ENCODE peak calls at places on chromosome 17, in five cellular contexts. One of them, this sample, is unnamed.

GRCh38 chr17:7404737-7405412 is 978 bp upstream of the TMEM256 start:
- DNase-seq in AG09309: no peak
- DNase-seq in NB4: peak; percentile 13
- DNase-seq in body of pancreas: peak; percentile 48
- DNase-seq in lung: peak; percentile 45
- DNase-seq in this sample: no peak

GRCh38 chr17:2749784-2750181 is 331 bp upstream of the CCDC92B start:
- DNase-seq in lung: peak; percentile 63
- DNase-seq in body of pancreas: peak; percentile 83
- DNase-seq in NB4: peak; percentile 72
- DNase-seq in AG09309: no peak
- DNase-seq in this sample: peak; percentile 19

GRCh38 chr17:49748791-49749190 is 15.1 kb downstream of the FAM117A start:
- DNase-seq in NB4: no peak
- DNase-seq in body of pancreas: no peak
- DNase-seq in lung: no peak
- DNase-seq in AG09309: no peak
- DNase-seq in this sample: no peak

GRCh38 chr17:39014795-39015545 is 47.8 kb upstream of the FBXO47 start:
- DNase-seq in body of pancreas: no peak
- DNase-seq in NB4: peak; percentile 93
- DNase-seq in lung: no peak
- DNase-seq in AG09309: no peak
- DNase-seq in this sample: no peak

GRCh38 chr17:71084219-71084618 is 914.9 kb downstream of the KCNJ2 start:
- DNase-seq in body of pancreas: peak; percentile 63
- DNase-seq in lung: peak; percentile 35
- DNase-seq in AG09309: no peak
- DNase-seq in NB4: peak; percentile 32
- DNase-seq in this sample: no peak

GRCh38 chr17:65553009-65553645 is 8.3 kb downstream of the AXIN2 start:
- DNase-seq in body of pancreas: no peak
- DNase-seq in NB4: no peak
- DNase-seq in AG09309: peak; percentile 93
- DNase-seq in lung: no peak
- DNase-seq in this sample: no peak

GRCh38 chr17:40809721-40810421 is 10.1 kb upstream of the KRT28 start:
- DNase-seq in body of pancreas: no peak
- DNase-seq in AG09309: no peak
- DNase-seq in NB4: no peak
- DNase-seq in lung: no peak
- DNase-seq in this sample: no peak

GRCh38 chr17:47277921-47278320 is 24.3 kb downstream of the ITGB3 start:
- DNase-seq in AG09309: no peak
- DNase-seq in body of pancreas: no peak
- DNase-seq in lung: no peak
- DNase-seq in NB4: no peak
- DNase-seq in this sample: no peak

GRCh38 chr17:45574376-45574775 is 83.9 kb upstream of the PLEKHM1 start:
- DNase-seq in NB4: peak; percentile 1
- DNase-seq in body of pancreas: no peak
- DNase-seq in AG09309: peak; percentile 49
- DNase-seq in lung: no peak
- DNase-seq in this sample: no peak

GRCh38 chr17:28765038-28765437 is 21.2 kb downstream of the TRAF4 start:
- DNase-seq in NB4: no peak
- DNase-seq in lung: no peak
- DNase-seq in AG09309: no peak
- DNase-seq in body of pancreas: no peak
- DNase-seq in this sample: no peak

GRCh38 chr17:31907342-31907975 is 6.0 kb upstream of the UTP6 start:
- DNase-seq in AG09309: peak; percentile 24
- DNase-seq in body of pancreas: peak; percentile 69
- DNase-seq in lung: no peak
- DNase-seq in NB4: no peak
- DNase-seq in this sample: no peak

GRCh38 chr17:66711936-66712335 is 123.0 kb upstream of the CACNG5 start:
- DNase-seq in NB4: no peak
- DNase-seq in lung: peak; percentile 61
- DNase-seq in body of pancreas: peak; percentile 90
- DNase-seq in AG09309: no peak
- DNase-seq in this sample: no peak

GRCh38 chr17:27269978-27270377 is 23.9 kb upstream of the WSB1 start:
- DNase-seq in body of pancreas: no peak
- DNase-seq in lung: peak; percentile 65
- DNase-seq in NB4: no peak
- DNase-seq in AG09309: no peak
- DNase-seq in this sample: no peak

GRCh38 chr17:39671651-39672521 is 3.6 kb downstream of the PNMT start:
- DNase-seq in body of pancreas: peak; percentile 58
- DNase-seq in NB4: peak; percentile 67
- DNase-seq in lung: no peak
- DNase-seq in AG09309: no peak
- DNase-seq in this sample: no peak

GRCh38 chr17:9472541-9472940 is 103.1 kb downstream of the STX8 start:
- DNase-seq in NB4: no peak
- DNase-seq in body of pancreas: no peak
- DNase-seq in AG09309: no peak
- DNase-seq in lung: no peak
- DNase-seq in this sample: no peak

GRCh38 chr17:64777413-64778101 is 115.5 kb upstream of the SMURF2 start:
- DNase-seq in AG09309: no peak
- DNase-seq in body of pancreas: peak; percentile 63
- DNase-seq in NB4: peak; percentile 25
- DNase-seq in lung: no peak
- DNase-seq in this sample: no peak

GRCh38 chr17:73278465-73279453 is 17.1 kb upstream of the CPSF4L start:
- DNase-seq in NB4: no peak
- DNase-seq in body of pancreas: peak; percentile 56
- DNase-seq in lung: no peak
- DNase-seq in AG09309: no peak
- DNase-seq in this sample: no peak

GRCh38 chr17:3527896-3528603 is 29.6 kb downstream of the TRPV3 start:
- DNase-seq in AG09309: no peak
- DNase-seq in body of pancreas: no peak
- DNase-seq in lung: no peak
- DNase-seq in NB4: no peak
- DNase-seq in this sample: no peak

GRCh38 chr17:38415250-38416194 is 12.7 kb upstream of the ARHGAP23 start:
- DNase-seq in lung: peak; percentile 69
- DNase-seq in AG09309: no peak
- DNase-seq in body of pancreas: no peak
- DNase-seq in NB4: peak; percentile 97
- DNase-seq in this sample: no peak

GRCh38 chr17:64146418-64147109 is 16.6 kb upstream of the ERN1 start:
- DNase-seq in NB4: peak; percentile 61
- DNase-seq in lung: peak; percentile 64
- DNase-seq in AG09309: no peak
- DNase-seq in body of pancreas: peak; percentile 68
- DNase-seq in this sample: no peak

GRCh38 chr17:49352587-49353154 is 9.4 kb downstream of the ZNF652 start:
- DNase-seq in lung: no peak
- DNase-seq in AG09309: no peak
- DNase-seq in body of pancreas: no peak
- DNase-seq in NB4: no peak
- DNase-seq in this sample: no peak

GRCh38 chr17:50582741-50583140 is 22.2 kb downstream of the CACNA1G start:
- DNase-seq in lung: no peak
- DNase-seq in AG09309: no peak
- DNase-seq in NB4: no peak
- DNase-seq in body of pancreas: no peak
- DNase-seq in this sample: no peak

GRCh38 chr17:18172528-18173278 is 10.9 kb upstream of the ALKBH5 start:
- DNase-seq in NB4: no peak
- DNase-seq in AG09309: no peak
- DNase-seq in lung: no peak
- DNase-seq in body of pancreas: peak; percentile 33
- DNase-seq in this sample: no peak

GRCh38 chr17:50311112-50311460 is 34.8 kb upstream of the XYLT2 start:
- DNase-seq in lung: no peak
- DNase-seq in AG09309: no peak
- DNase-seq in NB4: no peak
- DNase-seq in body of pancreas: no peak
- DNase-seq in this sample: no peak

GRCh38 chr17:80826955-80827645 is 164.5 kb upstream of the CHMP6 start:
- DNase-seq in body of pancreas: no peak
- DNase-seq in lung: no peak
- DNase-seq in AG09309: peak; percentile 94
- DNase-seq in NB4: peak; percentile 89
- DNase-seq in this sample: peak; percentile 92
- TF ChIP-seq CTCF in body of pancreas: no peak
- TF ChIP-seq CTCF in lung: no peak
- TF ChIP-seq CTCF in AG09309: no peak
- TF ChIP-seq CTCF in NB4: no peak
- TF ChIP-seq CTCF in this sample: peak; percentile 11

DNA sequence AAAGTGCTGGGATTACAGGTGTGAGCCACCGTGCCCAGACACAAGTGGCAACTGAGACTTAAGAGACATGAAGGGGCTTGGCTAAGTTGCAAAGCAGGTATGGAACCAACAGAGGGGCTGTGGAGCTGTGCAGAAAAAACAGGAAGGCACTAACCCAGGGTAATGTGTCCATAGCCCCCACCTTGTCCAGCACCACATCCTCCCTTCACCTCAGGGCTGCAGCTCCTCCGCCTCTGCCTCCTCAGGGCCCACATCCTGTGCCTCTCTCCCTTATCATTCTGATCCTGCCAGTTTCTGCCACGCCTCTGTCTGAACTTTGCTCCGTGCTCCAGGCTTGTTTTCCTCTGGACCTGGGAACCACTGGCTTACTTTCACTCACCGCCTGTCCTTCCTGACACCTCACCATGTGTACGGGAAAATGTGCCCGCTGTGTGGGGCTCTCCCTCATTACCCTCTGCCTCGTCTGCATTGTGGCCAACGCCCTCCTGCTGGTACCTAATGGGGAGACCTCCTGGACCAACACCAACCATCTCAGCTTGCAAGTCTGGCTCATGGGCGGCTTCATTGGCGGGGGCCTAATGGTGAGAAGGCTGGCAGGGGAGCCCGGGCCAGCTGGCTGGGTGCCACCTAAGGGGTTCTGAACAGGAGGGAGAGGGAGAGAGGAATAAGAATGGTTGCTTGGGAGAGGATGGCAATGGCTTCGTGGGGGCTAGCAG is at the start of gene TM4SF5:
- DNase-seq in AG09309: no peak
- DNase-seq in NB4: no peak
- DNase-seq in lung: no peak
- DNase-seq in body of pancreas: peak; percentile 64
- DNase-seq in this sample: no peak
- H3K4me3 ChIP-seq in AG09309: no peak within 1 kb of the TSS
- H3K4me3 ChIP-seq in NB4: no peak within 1 kb of the TSS
- H3K4me3 ChIP-seq in lung: no peak within 1 kb of the TSS
- H3K4me3 ChIP-seq in body of pancreas: no peak within 1 kb of the TSS
- H3K4me3 ChIP-seq in this sample: no peak within 1 kb of the TSS

GRCh38 chr17:236641-237405 is 55.4 kb upstream of the DOC2B start:
- DNase-seq in AG09309: no peak
- DNase-seq in lung: no peak
- DNase-seq in body of pancreas: peak; percentile 6
- DNase-seq in NB4: no peak
- DNase-seq in this sample: no peak
- TF ChIP-seq CTCF in AG09309: no peak
- TF ChIP-seq CTCF in lung: no peak
- TF ChIP-seq CTCF in body of pancreas: no peak
- TF ChIP-seq CTCF in NB4: no peak
- TF ChIP-seq CTCF in this sample: no peak

GRCh38 chr17:19579192-19579668 is 45.6 kb downstream of the SLC47A1 start:
- DNase-seq in lung: no peak
- DNase-seq in AG09309: no peak
- DNase-seq in NB4: no peak
- DNase-seq in body of pancreas: no peak
- DNase-seq in this sample: no peak
- H3K4me3 ChIP-seq in lung: no peak overlapping the region
- H3K4me3 ChIP-seq in AG09309: no peak overlapping the region
- H3K4me3 ChIP-seq in NB4: no peak overlapping the region
- H3K4me3 ChIP-seq in body of pancreas: no peak overlapping the region
- H3K4me3 ChIP-seq in this sample: no peak overlapping the region

GRCh38 chr17:36703860-36704266 is 102.5 kb downstream of the MRM1 start:
- DNase-seq in NB4: peak; percentile 53
- DNase-seq in body of pancreas: peak; percentile 52
- DNase-seq in lung: no peak
- DNase-seq in AG09309: no peak
- DNase-seq in this sample: no peak
- TF ChIP-seq CTCF in NB4: no peak
- TF ChIP-seq CTCF in body of pancreas: no peak
- TF ChIP-seq CTCF in lung: no peak
- TF ChIP-seq CTCF in AG09309: no peak
- TF ChIP-seq CTCF in this sample: no peak

GRCh38 chr17:48297825-48298224 is 132.2 kb downstream of the SKAP1 start:
- DNase-seq in body of pancreas: no peak
- DNase-seq in lung: no peak
- DNase-seq in NB4: no peak
- DNase-seq in AG09309: no peak
- DNase-seq in this sample: no peak

GRCh38 chr17:48296453-48296852 is 133.6 kb downstream of the SKAP1 start:
- DNase-seq in body of pancreas: no peak
- DNase-seq in lung: no peak
- DNase-seq in AG09309: no peak
- DNase-seq in NB4: no peak
- DNase-seq in this sample: no peak

GRCh38 chr17:48293319-48294192 is 136.5 kb downstream of the SKAP1 start:
- DNase-seq in lung: no peak
- DNase-seq in body of pancreas: no peak
- DNase-seq in NB4: no peak
- DNase-seq in AG09309: no peak
- DNase-seq in this sample: no peak

GRCh38 chr17:48294193-48294909 is 135.7 kb downstream of the SKAP1 start:
- DNase-seq in AG09309: no peak
- DNase-seq in lung: no peak
- DNase-seq in body of pancreas: no peak
- DNase-seq in NB4: no peak
- DNase-seq in this sample: no peak

DNA sequence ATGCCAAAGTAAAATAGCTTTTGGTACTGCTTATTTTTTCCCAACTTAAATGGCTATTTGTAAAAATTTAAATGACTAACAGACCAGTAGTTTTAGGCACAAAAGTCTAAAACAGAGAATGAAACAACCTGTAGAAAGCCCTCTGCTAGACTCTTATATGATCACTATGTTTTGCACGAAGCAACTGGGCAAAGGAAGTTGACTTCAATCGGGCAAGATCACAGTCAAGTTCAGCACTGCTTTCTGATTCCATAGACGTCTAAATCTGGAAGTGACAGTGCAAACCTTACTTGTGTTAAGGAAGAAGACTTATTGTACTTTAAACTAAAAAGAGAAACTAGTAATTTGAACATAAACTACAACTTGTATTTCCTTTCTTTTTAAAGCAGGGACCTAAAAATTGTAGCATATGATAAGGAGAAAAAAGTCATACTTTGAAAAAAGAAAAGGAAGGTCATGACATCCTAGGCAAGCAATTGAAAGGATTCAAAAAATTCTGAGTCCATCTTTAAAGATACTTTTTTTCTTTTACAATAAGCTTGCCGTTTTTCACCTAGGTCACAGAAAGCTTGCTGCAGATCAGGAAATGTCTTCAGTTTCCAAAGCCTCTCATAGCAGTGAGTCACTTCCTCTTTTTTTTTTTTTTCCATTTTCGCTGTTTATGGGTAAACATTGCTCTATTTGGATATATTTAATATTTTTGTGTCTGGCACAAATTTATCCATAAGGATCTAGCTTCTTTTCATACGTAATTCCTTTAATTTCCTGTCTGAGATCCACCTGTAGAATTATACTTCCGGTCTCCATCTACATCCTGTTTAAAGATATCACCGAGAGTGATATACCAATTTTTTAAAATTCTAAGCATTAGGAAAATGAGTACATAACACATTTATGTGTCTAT is 134.8 kb downstream of the SKAP1 start:
- DNase-seq in body of pancreas: no peak
- DNase-seq in NB4: peak; percentile 67
- DNase-seq in lung: no peak
- DNase-seq in AG09309: no peak
- DNase-seq in this sample: no peak
- H3K4me3 ChIP-seq in body of pancreas: no peak overlapping the region
- H3K4me3 ChIP-seq in NB4: peak overlapping the region; percentile 25
- H3K4me3 ChIP-seq in lung: no peak overlapping the region
- H3K4me3 ChIP-seq in AG09309: no peak overlapping the region
- H3K4me3 ChIP-seq in this sample: no peak overlapping the region